ENCODE peak calls at places on chromosomes 6 and 20, in nine cellular contexts. One of them, this sample, is unnamed.

GRCh38 chr20:8385247-8385646 is 253.2 kb downstream of the PLCB1 start:
- DNase-seq in fibroblast of the aortic adventitia: peak
- DNase-seq in tibial nerve: no peak
- DNase-seq in RWPE1: no peak
- DNase-seq in heart right ventricle: peak
- DNase-seq in GM10248: no peak
- DNase-seq in fibroblast of lung: peak
- DNase-seq in gastrocnemius medialis: no peak
- DNase-seq in CD4-positive, alpha-beta T cell: no peak
- DNase-seq in this sample: no peak

GRCh38 chr6:136408205-136408604 is 118.6 kb upstream of the BCLAF1 start:
- DNase-seq in fibroblast of the aortic adventitia: peak
- DNase-seq in tibial nerve: no peak
- DNase-seq in RWPE1: peak
- DNase-seq in heart right ventricle: no peak
- DNase-seq in GM10248: no peak
- DNase-seq in fibroblast of lung: peak
- DNase-seq in gastrocnemius medialis: no peak
- DNase-seq in CD4-positive, alpha-beta T cell: no peak
- DNase-seq in this sample: no peak

GRCh38 chr6:63549076-63549475 is 23.2 kb upstream of the LOC128125822 start:
- DNase-seq in fibroblast of the aortic adventitia: no peak
- DNase-seq in tibial nerve: no peak
- DNase-seq in RWPE1: no peak
- DNase-seq in heart right ventricle: no peak
- DNase-seq in GM10248: no peak
- DNase-seq in fibroblast of lung: no peak
- DNase-seq in gastrocnemius medialis: no peak
- DNase-seq in CD4-positive, alpha-beta T cell: no peak
- DNase-seq in this sample: no peak

GRCh38 chr20:42441196-42441861 is 748.4 kb downstream of the PTPRT start:
- DNase-seq in fibroblast of the aortic adventitia: no peak
- DNase-seq in tibial nerve: no peak
- DNase-seq in RWPE1: no peak
- DNase-seq in heart right ventricle: no peak
- DNase-seq in GM10248: no peak
- DNase-seq in fibroblast of lung: no peak
- DNase-seq in gastrocnemius medialis: no peak
- DNase-seq in CD4-positive, alpha-beta T cell: no peak
- DNase-seq in this sample: no peak

GRCh38 chr6:3438190-3439167 is 18.4 kb downstream of the SLC22A23 start:
- DNase-seq in fibroblast of the aortic adventitia: peak
- DNase-seq in tibial nerve: no peak
- DNase-seq in RWPE1: no peak
- DNase-seq in heart right ventricle: no peak
- DNase-seq in GM10248: no peak
- DNase-seq in fibroblast of lung: peak
- DNase-seq in gastrocnemius medialis: peak
- DNase-seq in CD4-positive, alpha-beta T cell: no peak
- DNase-seq in this sample: no peak

GRCh38 chr20:25160897-25161296 is 34.6 kb upstream of the ENTPD6 start:
- DNase-seq in fibroblast of the aortic adventitia: no peak
- DNase-seq in tibial nerve: no peak
- DNase-seq in RWPE1: no peak
- DNase-seq in heart right ventricle: no peak
- DNase-seq in GM10248: no peak
- DNase-seq in fibroblast of lung: no peak
- DNase-seq in gastrocnemius medialis: no peak
- DNase-seq in CD4-positive, alpha-beta T cell: no peak
- DNase-seq in this sample: no peak

GRCh38 chr20:21729316-21729715 is 23.9 kb downstream of the PAX1 start:
- DNase-seq in fibroblast of the aortic adventitia: no peak
- DNase-seq in tibial nerve: no peak
- DNase-seq in RWPE1: no peak
- DNase-seq in heart right ventricle: no peak
- DNase-seq in GM10248: no peak
- DNase-seq in fibroblast of lung: no peak
- DNase-seq in gastrocnemius medialis: no peak
- DNase-seq in CD4-positive, alpha-beta T cell: no peak
- DNase-seq in this sample: no peak

GRCh38 chr6:3439961-3440360 is 16.9 kb downstream of the SLC22A23 start:
- DNase-seq in fibroblast of the aortic adventitia: no peak
- DNase-seq in tibial nerve: no peak
- DNase-seq in RWPE1: no peak
- DNase-seq in heart right ventricle: no peak
- DNase-seq in GM10248: no peak
- DNase-seq in fibroblast of lung: no peak
- DNase-seq in gastrocnemius medialis: no peak
- DNase-seq in CD4-positive, alpha-beta T cell: no peak
- DNase-seq in this sample: no peak

GRCh38 chr6:122803056-122803695 is 14.1 kb downstream of the SMPDL3A start:
- DNase-seq in fibroblast of the aortic adventitia: peak
- DNase-seq in tibial nerve: no peak
- DNase-seq in RWPE1: no peak
- DNase-seq in heart right ventricle: no peak
- DNase-seq in GM10248: no peak
- DNase-seq in fibroblast of lung: peak
- DNase-seq in gastrocnemius medialis: no peak
- DNase-seq in CD4-positive, alpha-beta T cell: no peak
- DNase-seq in this sample: no peak

GRCh38 chr20:17775600-17775999 is 75.8 kb downstream of the BANF2 start:
- DNase-seq in fibroblast of the aortic adventitia: no peak
- DNase-seq in tibial nerve: no peak
- DNase-seq in RWPE1: no peak
- DNase-seq in heart right ventricle: no peak
- DNase-seq in GM10248: no peak
- DNase-seq in fibroblast of lung: no peak
- DNase-seq in gastrocnemius medialis: no peak
- DNase-seq in CD4-positive, alpha-beta T cell: no peak
- DNase-seq in this sample: no peak

GRCh38 chr20:4230651-4231050 is 215.3 kb upstream of the RNF24 start:
- DNase-seq in fibroblast of the aortic adventitia: no peak
- DNase-seq in tibial nerve: no peak
- DNase-seq in RWPE1: peak
- DNase-seq in heart right ventricle: no peak
- DNase-seq in GM10248: no peak
- DNase-seq in fibroblast of lung: no peak
- DNase-seq in gastrocnemius medialis: no peak
- DNase-seq in CD4-positive, alpha-beta T cell: no peak
- DNase-seq in this sample: no peak

GRCh38 chr6:6220718-6221117 is 99.7 kb downstream of the F13A1 start:
- DNase-seq in fibroblast of the aortic adventitia: no peak
- DNase-seq in tibial nerve: no peak
- DNase-seq in RWPE1: no peak
- DNase-seq in heart right ventricle: no peak
- DNase-seq in GM10248: no peak
- DNase-seq in fibroblast of lung: no peak
- DNase-seq in gastrocnemius medialis: no peak
- DNase-seq in CD4-positive, alpha-beta T cell: no peak
- DNase-seq in this sample: no peak
- TF ChIP-seq CTCF in fibroblast of the aortic adventitia: no peak
- TF ChIP-seq CTCF in tibial nerve: peak
- TF ChIP-seq CTCF in RWPE1: peak
- TF ChIP-seq CTCF in heart right ventricle: no peak
- TF ChIP-seq CTCF in GM10248: peak
- TF ChIP-seq CTCF in fibroblast of lung: no peak
- TF ChIP-seq CTCF in gastrocnemius medialis: no peak
- TF ChIP-seq CTCF in CD4-positive, alpha-beta T cell: no peak
- TF ChIP-seq CTCF in this sample: no peak

DNA sequence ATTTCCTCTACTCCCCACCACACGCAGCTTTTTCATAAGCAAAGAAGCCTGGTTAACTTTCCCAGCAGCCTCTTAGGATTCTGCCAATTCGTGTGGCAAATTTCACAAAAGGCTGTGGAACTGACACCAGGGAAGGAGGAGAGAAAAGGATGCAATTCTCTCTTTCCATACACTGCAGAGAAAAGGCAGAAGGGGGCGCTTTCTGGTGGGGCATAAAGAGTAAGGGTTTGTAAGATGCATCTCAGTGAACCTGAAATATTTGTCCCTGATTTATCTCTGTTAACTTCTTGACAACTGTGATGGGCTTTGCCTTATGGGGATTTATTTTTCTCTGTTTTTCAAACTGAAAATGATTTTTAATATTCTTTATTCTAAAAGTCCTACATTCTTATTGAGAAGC is 45.5 kb upstream of the GLP1R start:
- DNase-seq in fibroblast of the aortic adventitia: no peak
- DNase-seq in tibial nerve: no peak
- DNase-seq in RWPE1: no peak
- DNase-seq in heart right ventricle: no peak
- DNase-seq in GM10248: no peak
- DNase-seq in fibroblast of lung: no peak
- DNase-seq in gastrocnemius medialis: no peak
- DNase-seq in CD4-positive, alpha-beta T cell: no peak
- DNase-seq in this sample: no peak
- TF ChIP-seq CTCF in fibroblast of the aortic adventitia: peak
- TF ChIP-seq CTCF in tibial nerve: no peak
- TF ChIP-seq CTCF in RWPE1: no peak
- TF ChIP-seq CTCF in heart right ventricle: no peak
- TF ChIP-seq CTCF in GM10248: peak
- TF ChIP-seq CTCF in fibroblast of lung: peak
- TF ChIP-seq CTCF in gastrocnemius medialis: no peak
- TF ChIP-seq CTCF in CD4-positive, alpha-beta T cell: no peak
- TF ChIP-seq CTCF in this sample: no peak

GRCh38 chr6:42562788-42563187 is 1.0 kb upstream of the UBR2 start:
- DNase-seq in fibroblast of the aortic adventitia: no peak
- DNase-seq in tibial nerve: no peak
- DNase-seq in RWPE1: no peak
- DNase-seq in heart right ventricle: no peak
- DNase-seq in GM10248: no peak
- DNase-seq in fibroblast of lung: no peak
- DNase-seq in gastrocnemius medialis: peak
- DNase-seq in CD4-positive, alpha-beta T cell: no peak
- DNase-seq in this sample: no peak

GRCh38 chr6:42564496-42564890 is 664 bp downstream of the UBR2 start:
- DNase-seq in fibroblast of the aortic adventitia: no peak
- DNase-seq in tibial nerve: no peak
- DNase-seq in RWPE1: peak
- DNase-seq in heart right ventricle: no peak
- DNase-seq in GM10248: no peak
- DNase-seq in fibroblast of lung: peak
- DNase-seq in gastrocnemius medialis: no peak
- DNase-seq in CD4-positive, alpha-beta T cell: no peak
- DNase-seq in this sample: no peak

GRCh38 chr6:42561986-42562385 is 1.8 kb upstream of the UBR2 start:
- DNase-seq in fibroblast of the aortic adventitia: no peak
- DNase-seq in tibial nerve: no peak
- DNase-seq in RWPE1: no peak
- DNase-seq in heart right ventricle: no peak
- DNase-seq in GM10248: no peak
- DNase-seq in fibroblast of lung: no peak
- DNase-seq in gastrocnemius medialis: no peak
- DNase-seq in CD4-positive, alpha-beta T cell: no peak
- DNase-seq in this sample: no peak

GRCh38 chr6:42566614-42567208 is 2.9 kb downstream of the UBR2 start:
- DNase-seq in fibroblast of the aortic adventitia: no peak
- DNase-seq in tibial nerve: no peak
- DNase-seq in RWPE1: no peak
- DNase-seq in heart right ventricle: no peak
- DNase-seq in GM10248: no peak
- DNase-seq in fibroblast of lung: no peak
- DNase-seq in gastrocnemius medialis: no peak
- DNase-seq in CD4-positive, alpha-beta T cell: no peak
- DNase-seq in this sample: no peak

GRCh38 chr6:42563697-42564495 is at the start of gene UBR2:
- DNase-seq in fibroblast of the aortic adventitia: peak
- DNase-seq in tibial nerve: peak
- DNase-seq in RWPE1: peak
- DNase-seq in heart right ventricle: peak
- DNase-seq in GM10248: peak
- DNase-seq in fibroblast of lung: peak
- DNase-seq in gastrocnemius medialis: peak
- DNase-seq in CD4-positive, alpha-beta T cell: peak
- DNase-seq in this sample: peak
- TF ChIP-seq CTCF in fibroblast of the aortic adventitia: peak
- TF ChIP-seq CTCF in tibial nerve: peak
- TF ChIP-seq CTCF in RWPE1: peak
- TF ChIP-seq CTCF in heart right ventricle: peak
- TF ChIP-seq CTCF in GM10248: peak
- TF ChIP-seq CTCF in fibroblast of lung: peak
- TF ChIP-seq CTCF in gastrocnemius medialis: peak
- TF ChIP-seq CTCF in CD4-positive, alpha-beta T cell: peak
- TF ChIP-seq CTCF in this sample: peak

GRCh38 chr6:34509782-34510181 is 43.9 kb downstream of the PACSIN1 start:
- DNase-seq in fibroblast of the aortic adventitia: no peak
- DNase-seq in tibial nerve: no peak
- DNase-seq in RWPE1: no peak
- DNase-seq in heart right ventricle: no peak
- DNase-seq in GM10248: no peak
- DNase-seq in fibroblast of lung: no peak
- DNase-seq in gastrocnemius medialis: no peak
- DNase-seq in CD4-positive, alpha-beta T cell: no peak
- DNase-seq in this sample: no peak

GRCh38 chr6:34510299-34510698 is 44.4 kb downstream of the PACSIN1 start:
- DNase-seq in fibroblast of the aortic adventitia: no peak
- DNase-seq in tibial nerve: no peak
- DNase-seq in RWPE1: no peak
- DNase-seq in heart right ventricle: no peak
- DNase-seq in GM10248: no peak
- DNase-seq in fibroblast of lung: no peak
- DNase-seq in gastrocnemius medialis: no peak
- DNase-seq in CD4-positive, alpha-beta T cell: no peak
- DNase-seq in this sample: no peak

GRCh38 chr6:34511214-34511922 is 44.8 kb downstream of the SPDEF start:
- DNase-seq in fibroblast of the aortic adventitia: no peak
- DNase-seq in tibial nerve: no peak
- DNase-seq in RWPE1: no peak
- DNase-seq in heart right ventricle: no peak
- DNase-seq in GM10248: no peak
- DNase-seq in fibroblast of lung: no peak
- DNase-seq in gastrocnemius medialis: no peak
- DNase-seq in CD4-positive, alpha-beta T cell: no peak
- DNase-seq in this sample: no peak

GRCh38 chr6:34506718-34507117 is 40.8 kb downstream of the PACSIN1 start:
- DNase-seq in fibroblast of the aortic adventitia: no peak
- DNase-seq in tibial nerve: no peak
- DNase-seq in RWPE1: no peak
- DNase-seq in heart right ventricle: no peak
- DNase-seq in GM10248: no peak
- DNase-seq in fibroblast of lung: no peak
- DNase-seq in gastrocnemius medialis: no peak
- DNase-seq in CD4-positive, alpha-beta T cell: no peak
- DNase-seq in this sample: no peak

GRCh38 chr6:34508425-34508824 is 42.5 kb downstream of the PACSIN1 start:
- DNase-seq in fibroblast of the aortic adventitia: no peak
- DNase-seq in tibial nerve: no peak
- DNase-seq in RWPE1: no peak
- DNase-seq in heart right ventricle: no peak
- DNase-seq in GM10248: no peak
- DNase-seq in fibroblast of lung: no peak
- DNase-seq in gastrocnemius medialis: no peak
- DNase-seq in CD4-positive, alpha-beta T cell: no peak
- DNase-seq in this sample: no peak
- TF ChIP-seq CTCF in fibroblast of the aortic adventitia: peak
- TF ChIP-seq CTCF in tibial nerve: no peak
- TF ChIP-seq CTCF in RWPE1: no peak
- TF ChIP-seq CTCF in heart right ventricle: no peak
- TF ChIP-seq CTCF in GM10248: no peak
- TF ChIP-seq CTCF in fibroblast of lung: no peak
- TF ChIP-seq CTCF in gastrocnemius medialis: no peak
- TF ChIP-seq CTCF in CD4-positive, alpha-beta T cell: no peak
- TF ChIP-seq CTCF in this sample: no peak

GRCh38 chr6:40805336-40805735 is 218.2 kb upstream of the LRFN2 start:
- DNase-seq in fibroblast of the aortic adventitia: no peak
- DNase-seq in tibial nerve: no peak
- DNase-seq in RWPE1: no peak
- DNase-seq in heart right ventricle: no peak
- DNase-seq in GM10248: no peak
- DNase-seq in fibroblast of lung: no peak
- DNase-seq in gastrocnemius medialis: no peak
- DNase-seq in CD4-positive, alpha-beta T cell: no peak
- DNase-seq in this sample: no peak
- TF ChIP-seq CTCF in fibroblast of the aortic adventitia: no peak
- TF ChIP-seq CTCF in tibial nerve: no peak
- TF ChIP-seq CTCF in RWPE1: no peak
- TF ChIP-seq CTCF in heart right ventricle: no peak
- TF ChIP-seq CTCF in GM10248: no peak
- TF ChIP-seq CTCF in fibroblast of lung: no peak
- TF ChIP-seq CTCF in gastrocnemius medialis: no peak
- TF ChIP-seq CTCF in CD4-positive, alpha-beta T cell: no peak
- TF ChIP-seq CTCF in this sample: no peak